ENCODE peak calls at places on chromosome 16, in six cellular contexts. T, X, S, C, F and N are unnamed samples.

GRCh38 chr16:1614226-1615102 is 2.3 kb downstream of the CRAMP1 start:
- DNase-seq in T (no peak), X (no peak), S (peak; percentile 54), C (peak; percentile 75), F (no peak), N (peak; percentile 49)

GRCh38 chr16:89686520-89687091 is at the start of gene CDK10:
- DNase-seq in T (no peak), X (peak; percentile 90), S (peak; percentile 94), C (peak; percentile 94), F (peak; percentile 84), N (peak; percentile 92)

GRCh38 chr16:80931985-80932720 is 74.5 kb downstream of the CMC2 start:
- DNase-seq in T (no peak), X (peak; percentile 5), S (peak; percentile 74), C (peak; percentile 74), F (no peak), N (peak; percentile 56)

GRCh38 chr16:89700649-89701424 is 668 bp downstream of the SPATA2L start:
- DNase-seq in T (no peak), X (peak; percentile 52), S (peak; percentile 68), C (peak; percentile 93), F (peak; percentile 45), N (no peak)

GRCh38 chr16:79612207-79612606 is 11.7 kb upstream of the MAF start:
- DNase-seq in T (no peak), X (no peak), S (no peak), C (peak; percentile 46), F (no peak), N (no peak)

GRCh38 chr16:14140916-14141315 is 69.8 kb downstream of the MRTFB start:
- DNase-seq in T (no peak), X (no peak), S (no peak), C (no peak), F (no peak), N (no peak)

GRCh38 chr16:84209989-84210388 is 19.0 kb downstream of the ADAD2 start:
- DNase-seq in T (no peak), X (no peak), S (peak; percentile 43), C (no peak), F (no peak), N (no peak)

GRCh38 chr16:57685633-57686032 is 9.0 kb upstream of the DRC7 start:
- DNase-seq in T (no peak), X (no peak), S (no peak), C (no peak), F (no peak), N (no peak)

GRCh38 chr16:11744075-11744470 is 1.4 kb upstream of the TXNDC11 start:
- DNase-seq in T (no peak), X (no peak), S (no peak), C (no peak), F (no peak), N (no peak)

GRCh38 chr16:66489385-66489784 is 60.5 kb downstream of the TK2 start:
- DNase-seq in T (no peak), X (no peak), S (no peak), C (no peak), F (no peak), N (no peak)

GRCh38 chr16:17408296-17408695 is 62.5 kb downstream of the XYLT1 start:
- DNase-seq in T (no peak), X (no peak), S (no peak), C (no peak), F (no peak), N (no peak)

GRCh38 chr16:58418601-58419000 is 26.3 kb downstream of the GINS3 start:
- DNase-seq in T (no peak), X (no peak), S (peak; percentile 38), C (no peak), F (no peak), N (peak; percentile 51)

GRCh38 chr16:81627729-81628128 is 151.4 kb upstream of the PLCG2 start:
- DNase-seq in T (no peak), X (no peak), S (no peak), C (no peak), F (no peak), N (no peak)

GRCh38 chr16:15874745-15875314 is 13.6 kb downstream of the CEP20 start:
- DNase-seq in T (no peak), X (no peak), S (peak; percentile 76), C (peak; percentile 77), F (peak; percentile 27), N (peak; percentile 63)

GRCh38 chr16:70437582-70438324 is 1.1 kb downstream of the ST3GAL2 start:
- DNase-seq in T (no peak), X (no peak), S (peak; percentile 81), C (no peak), F (no peak), N (no peak)

GRCh38 chr16:21994856-21995465 is 6.0 kb downstream of the PDZD9 start:
- DNase-seq in T (no peak), X (no peak), S (no peak), C (no peak), F (no peak), N (no peak)

GRCh38 chr16:67431077-67431804 is at the start of gene HSD11B2:
- DNase-seq in T (no peak), X (no peak), S (peak; percentile 63), C (peak; percentile 88), F (no peak), N (peak; percentile 58)

GRCh38 chr16:84610385-84610784 is 7.5 kb downstream of the COTL1 start:
- DNase-seq in T (no peak), X (no peak), S (peak; percentile 48), C (no peak), F (no peak), N (no peak)

GRCh38 chr16:60645541-60645940 is 1390.7 kb downstream of the CDH8 start:
- DNase-seq in T (no peak), X (no peak), S (no peak), C (no peak), F (no peak), N (no peak)

GRCh38 chr16:12729448-12729847 is 74.2 kb downstream of the CPPED1 start:
- DNase-seq in T (peak; percentile 62), X (no peak), S (peak; percentile 42), C (no peak), F (no peak), N (no peak)

GRCh38 chr16:75389096-75389692 is 44.1 kb downstream of the CFDP1 start:
- DNase-seq in T (no peak), X (no peak), S (no peak), C (no peak), F (no peak), N (no peak)

GRCh38 chr16:75011634-75012307 is 12.9 kb downstream of the ZNRF1 start:
- DNase-seq in T (peak; percentile 75), X (no peak), S (peak; percentile 90), C (peak; percentile 35), F (no peak), N (peak; percentile 69)

GRCh38 chr16:23967018-23967417 is 131.2 kb downstream of the PRKCB start:
- DNase-seq in T (no peak), X (no peak), S (no peak), C (no peak), F (no peak), N (no peak)

GRCh38 chr16:19810817-19811731 is 73.6 kb downstream of the GPRC5B start:
- DNase-seq in T (peak; percentile 90), X (no peak), S (peak; percentile 86), C (peak; percentile 27), F (no peak), N (peak; percentile 55)

GRCh38 chr16:85554791-85555548 is 58.2 kb upstream of the GSE1 start:
- DNase-seq in T (no peak), X (no peak), S (peak; percentile 71), C (peak; percentile 72), F (no peak), N (no peak)

GRCh38 chr16:49491736-49492089 is 118.1 kb downstream of the C16orf78 start:
- DNase-seq in T (no peak), X (no peak), S (no peak), C (no peak), F (peak; percentile 39), N (no peak)

GRCh38 chr16:78488461-78488860 is 389.0 kb downstream of the WWOX start:
- DNase-seq in T (no peak), X (no peak), S (no peak), C (no peak), F (no peak), N (no peak)

GRCh38 chr16:19245326-19245925 is 40.1 kb upstream of the CLEC19A start:
- DNase-seq in T (no peak), X (peak; percentile 6), S (no peak), C (peak; percentile 54), F (peak; percentile 81), N (no peak)

GRCh38 chr16:89921699-89922476 is 1.3 kb upstream of the TUBB3 start:
- DNase-seq in T (peak; percentile 76), X (peak; percentile 44), S (peak; percentile 99), C (peak; percentile 95), F (no peak), N (peak; percentile 93)

GRCh38 chr16:87625241-87625797 is 23.0 kb downstream of the JPH3 start:
- DNase-seq in T (no peak), X (no peak), S (no peak), C (no peak), F (no peak), N (no peak)

GRCh38 chr16:31536804-31537361 is 9.2 kb downstream of the AHSP start:
- DNase-seq in T (no peak), X (no peak), S (no peak), C (no peak), F (no peak), N (no peak)